ENCODE peak calls at places on chromosomes 13 and 19, in ten cellular contexts. One of them, this sample, is unnamed.

GRCh38 chr13:52599037-52599852 is 43.0 kb upstream of the HNRNPA1L2 start:
- DNase-seq in cardiac fibroblast: peak; percentile 63
- DNase-seq in amniotic stem cell: no peak
- DNase-seq in osteocyte: no peak
- DNase-seq in T-helper 2 cell: no peak
- DNase-seq in activated T-cell treated with anti-CD3 and anti-CD28 coated beads for 1 hour: no peak
- DNase-seq in skeletal muscle cell: no peak
- DNase-seq in activated naive CD4-positive, alpha-beta T cell treated with Interleukin-2 at 50 U/mL for 16 hours: no peak
- DNase-seq in NCI-H2081: no peak
- DNase-seq in Karpas-422: no peak
- DNase-seq in this sample: no peak

GRCh38 chr13:97266328-97266727 is 44.2 kb downstream of the MBNL2 start:
- DNase-seq in cardiac fibroblast: no peak
- DNase-seq in amniotic stem cell: no peak
- DNase-seq in osteocyte: no peak
- DNase-seq in T-helper 2 cell: no peak
- DNase-seq in activated T-cell treated with anti-CD3 and anti-CD28 coated beads for 1 hour: no peak
- DNase-seq in skeletal muscle cell: no peak
- DNase-seq in activated naive CD4-positive, alpha-beta T cell treated with Interleukin-2 at 50 U/mL for 16 hours: no peak
- DNase-seq in NCI-H2081: no peak
- DNase-seq in Karpas-422: no peak
- DNase-seq in this sample: no peak

GRCh38 chr19:49432141-49433073 is 7.2 kb downstream of the GFY start:
- DNase-seq in cardiac fibroblast: no peak
- DNase-seq in amniotic stem cell: no peak
- DNase-seq in osteocyte: no peak
- DNase-seq in T-helper 2 cell: peak; percentile 43
- DNase-seq in activated T-cell treated with anti-CD3 and anti-CD28 coated beads for 1 hour: no peak
- DNase-seq in skeletal muscle cell: no peak
- DNase-seq in activated naive CD4-positive, alpha-beta T cell treated with Interleukin-2 at 50 U/mL for 16 hours: peak; percentile 39
- DNase-seq in NCI-H2081: no peak
- DNase-seq in Karpas-422: no peak
- DNase-seq in this sample: no peak

GRCh38 chr19:34316741-34317241 is 48.2 kb upstream of the GPI start:
- DNase-seq in cardiac fibroblast: peak; percentile 41
- DNase-seq in amniotic stem cell: no peak
- DNase-seq in osteocyte: no peak
- DNase-seq in T-helper 2 cell: no peak
- DNase-seq in activated T-cell treated with anti-CD3 and anti-CD28 coated beads for 1 hour: no peak
- DNase-seq in skeletal muscle cell: no peak
- DNase-seq in activated naive CD4-positive, alpha-beta T cell treated with Interleukin-2 at 50 U/mL for 16 hours: no peak
- DNase-seq in NCI-H2081: no peak
- DNase-seq in Karpas-422: peak; percentile 63
- DNase-seq in this sample: no peak

GRCh38 chr13:74158028-74158427 is 23.8 kb upstream of the KLF12 start:
- DNase-seq in cardiac fibroblast: peak; percentile 26
- DNase-seq in amniotic stem cell: no peak
- DNase-seq in osteocyte: no peak
- DNase-seq in T-helper 2 cell: no peak
- DNase-seq in activated T-cell treated with anti-CD3 and anti-CD28 coated beads for 1 hour: no peak
- DNase-seq in skeletal muscle cell: no peak
- DNase-seq in activated naive CD4-positive, alpha-beta T cell treated with Interleukin-2 at 50 U/mL for 16 hours: no peak
- DNase-seq in NCI-H2081: no peak
- DNase-seq in Karpas-422: no peak
- DNase-seq in this sample: no peak

GRCh38 chr13:111402441-111402840 is 82.0 kb downstream of the TEX29 start:
- DNase-seq in cardiac fibroblast: no peak
- DNase-seq in amniotic stem cell: no peak
- DNase-seq in osteocyte: no peak
- DNase-seq in T-helper 2 cell: no peak
- DNase-seq in activated T-cell treated with anti-CD3 and anti-CD28 coated beads for 1 hour: no peak
- DNase-seq in skeletal muscle cell: no peak
- DNase-seq in activated naive CD4-positive, alpha-beta T cell treated with Interleukin-2 at 50 U/mL for 16 hours: no peak
- DNase-seq in NCI-H2081: no peak
- DNase-seq in Karpas-422: peak; percentile 32
- DNase-seq in this sample: no peak

GRCh38 chr13:114008964-114009589 is 35.2 kb upstream of the C13orf46 start:
- DNase-seq in cardiac fibroblast: no peak
- DNase-seq in amniotic stem cell: no peak
- DNase-seq in osteocyte: no peak
- DNase-seq in T-helper 2 cell: no peak
- DNase-seq in activated T-cell treated with anti-CD3 and anti-CD28 coated beads for 1 hour: no peak
- DNase-seq in skeletal muscle cell: no peak
- DNase-seq in activated naive CD4-positive, alpha-beta T cell treated with Interleukin-2 at 50 U/mL for 16 hours: no peak
- DNase-seq in NCI-H2081: no peak
- DNase-seq in Karpas-422: no peak
- DNase-seq in this sample: no peak

GRCh38 chr19:18221815-18222725 is 4.2 kb downstream of the PDE4C start:
- DNase-seq in cardiac fibroblast: no peak
- DNase-seq in amniotic stem cell: no peak
- DNase-seq in osteocyte: no peak
- DNase-seq in T-helper 2 cell: no peak
- DNase-seq in activated T-cell treated with anti-CD3 and anti-CD28 coated beads for 1 hour: no peak
- DNase-seq in skeletal muscle cell: no peak
- DNase-seq in activated naive CD4-positive, alpha-beta T cell treated with Interleukin-2 at 50 U/mL for 16 hours: no peak
- DNase-seq in NCI-H2081: no peak
- DNase-seq in Karpas-422: no peak
- DNase-seq in this sample: no peak

GRCh38 chr19:18847516-18848463 is 16.0 kb downstream of the UPF1 start:
- DNase-seq in cardiac fibroblast: peak; percentile 50
- DNase-seq in amniotic stem cell: no peak
- DNase-seq in osteocyte: no peak
- DNase-seq in T-helper 2 cell: no peak
- DNase-seq in activated T-cell treated with anti-CD3 and anti-CD28 coated beads for 1 hour: no peak
- DNase-seq in skeletal muscle cell: no peak
- DNase-seq in activated naive CD4-positive, alpha-beta T cell treated with Interleukin-2 at 50 U/mL for 16 hours: no peak
- DNase-seq in NCI-H2081: no peak
- DNase-seq in Karpas-422: no peak
- DNase-seq in this sample: no peak

This sample was measured in natural killer cell.